ENCODE peak calls at places on chromosomes 3 and 15, in six cellular contexts. S is GM06990, K is left ventricle myocardium inferior, E is uterus, W is colonic mucosa, U is Panc1. X is an unnamed sample.

GRCh38 chr3:14902719-14903118 is 44.7 kb upstream of the NR2C2 start:
- DNase-seq in S (no peak), K (peak; percentile 81), E (peak; percentile 79), W (peak; percentile 47), U (no peak), X (no peak)

GRCh38 chr3:14837864-14838263 is 19.1 kb downstream of the FGD5 start:
- DNase-seq in S (no peak), K (no peak), E (no peak), W (no peak), U (no peak), X (no peak)

GRCh38 chr3:39136533-39137434 is 16.6 kb downstream of the CSRNP1 start:
- DNase-seq in S (no peak), K (no peak), E (no peak), W (no peak), U (no peak), X (no peak)

GRCh38 chr3:17473761-17474160 is 268.7 kb downstream of the TBC1D5 start:
- DNase-seq in S (no peak), K (no peak), E (no peak), W (no peak), U (no peak), X (no peak)

GRCh38 chr3:111903067-111903511 is 44.0 kb downstream of the PHLDB2 start:
- DNase-seq in S (no peak), K (no peak), E (no peak), W (no peak), U (no peak), X (no peak)

GRCh38 chr3:4583441-4583840 is 90.3 kb downstream of the ITPR1 start:
- DNase-seq in S (no peak), K (no peak), E (peak; percentile 35), W (no peak), U (no peak), X (no peak)

GRCh38 chr3:6679510-6679909 is 181.4 kb upstream of the GRM7 start:
- DNase-seq in S (peak; percentile 23), K (no peak), E (no peak), W (no peak), U (no peak), X (peak; percentile 8)

GRCh38 chr3:71962561-71963240 is 177.8 kb upstream of the PROK2 start:
- DNase-seq in S (no peak), K (no peak), E (no peak), W (no peak), U (no peak), X (no peak)

GRCh38 chr3:15606434-15606891 is 4.9 kb downstream of the BTD start:
- DNase-seq in S (no peak), K (no peak), E (no peak), W (peak; percentile 60), U (no peak), X (no peak)

GRCh38 chr3:128910006-128910405 is 30.6 kb downstream of the ACAD9 start:
- DNase-seq in S (no peak), K (no peak), E (no peak), W (no peak), U (no peak), X (no peak)
- H3K4me3 ChIP-seq in S (no peak overlapping the region), K (no peak overlapping the region), E (no peak overlapping the region), W (no peak overlapping the region), U (no peak overlapping the region), X (no peak overlapping the region)

DNA sequence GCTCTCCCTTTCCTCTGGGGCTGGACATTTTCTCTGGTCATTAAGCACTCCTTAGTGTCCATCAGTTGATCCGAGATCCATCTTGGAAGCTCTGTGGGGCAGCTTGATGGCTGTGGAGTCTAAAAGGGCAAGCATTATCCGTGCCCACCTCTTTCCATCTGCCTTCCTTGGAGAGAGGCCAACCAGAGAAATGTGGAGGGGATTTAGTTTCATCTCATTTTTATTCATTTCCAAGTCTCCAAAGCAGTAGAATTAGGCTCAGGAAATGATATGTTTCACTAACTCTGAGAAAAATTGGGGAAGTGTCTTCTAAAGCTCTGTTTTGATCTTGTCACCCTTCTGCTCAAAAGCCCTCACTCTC is 95.9 kb upstream of the KLHL25 start:
- DNase-seq in S (no peak), K (no peak), E (no peak), W (no peak), U (no peak), X (no peak)
- TF ChIP-seq CTCF in S (no peak), K (no peak), E (no peak), W (no peak), U (no peak), X (no peak)

GRCh38 chr3:197540961-197541377 is 14.8 kb downstream of the BDH1 start:
- DNase-seq in S (no peak), K (no peak), E (no peak), W (no peak), U (no peak), X (no peak)

GRCh38 chr3:197545111-197545510 is 10.7 kb downstream of the BDH1 start:
- DNase-seq in S (no peak), K (no peak), E (no peak), W (no peak), U (no peak), X (no peak)

GRCh38 chr3:197542741-197543454 is 12.9 kb downstream of the BDH1 start:
- DNase-seq in S (no peak), K (peak; percentile 44), E (no peak), W (no peak), U (no peak), X (no peak)

GRCh38 chr3:197539651-197540051 is 16.1 kb downstream of the BDH1 start:
- DNase-seq in S (no peak), K (no peak), E (no peak), W (peak; percentile 84), U (no peak), X (no peak)

GRCh38 chr3:197541756-197542539 is 13.8 kb downstream of the BDH1 start:
- DNase-seq in S (no peak), K (peak; percentile 65), E (no peak), W (no peak), U (no peak), X (no peak)
- H3K4me3 ChIP-seq in S (no peak overlapping the region), K (peak overlapping the region; percentile 38), E (no peak overlapping the region), W (no peak overlapping the region), U (no peak overlapping the region), X (no peak overlapping the region)

GRCh38 chr15:51379390-51379789 is 37.9 kb downstream of the GLDN start:
- DNase-seq in S (no peak), K (no peak), E (no peak), W (no peak), U (no peak), X (no peak)

GRCh38 chr15:51386486-51386885 is 45.0 kb downstream of the GLDN start:
- DNase-seq in S (no peak), K (no peak), E (no peak), W (no peak), U (no peak), X (no peak)

GRCh38 chr15:51386029-51386428 is 44.6 kb downstream of the GLDN start:
- DNase-seq in S (no peak), K (no peak), E (no peak), W (no peak), U (no peak), X (no peak)

GRCh38 chr15:51380999-51381806 is 39.7 kb downstream of the GLDN start:
- DNase-seq in S (no peak), K (no peak), E (peak; percentile 47), W (peak; percentile 67), U (peak; percentile 71), X (peak; percentile 30)

DNA sequence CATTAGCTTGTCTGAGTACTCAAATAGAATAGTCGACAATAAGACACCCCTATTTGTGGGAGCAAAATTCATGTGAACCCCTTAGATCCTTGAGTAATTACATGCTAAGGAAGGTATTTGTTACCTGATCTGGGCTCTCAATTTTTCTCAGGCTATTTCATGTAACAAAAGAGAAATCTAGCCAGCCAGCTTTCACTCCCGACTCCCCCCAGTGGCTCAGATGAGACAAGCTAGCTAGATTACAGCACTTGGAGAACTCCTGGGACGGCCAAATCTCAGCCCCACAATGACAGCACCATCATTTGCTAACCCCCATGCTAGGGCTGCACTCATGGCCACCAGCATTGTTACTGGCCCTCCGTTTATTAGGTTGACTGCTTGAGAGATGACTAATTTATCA is 41.3 kb downstream of the GLDN start:
- DNase-seq in S (no peak), K (no peak), E (peak; percentile 21), W (no peak), U (no peak), X (no peak)
- TF ChIP-seq CTCF in S (peak; percentile 76), K (peak; percentile 54), E (no peak), W (peak; percentile 30), U (peak; percentile 77), X (peak; percentile 62)

DNA sequence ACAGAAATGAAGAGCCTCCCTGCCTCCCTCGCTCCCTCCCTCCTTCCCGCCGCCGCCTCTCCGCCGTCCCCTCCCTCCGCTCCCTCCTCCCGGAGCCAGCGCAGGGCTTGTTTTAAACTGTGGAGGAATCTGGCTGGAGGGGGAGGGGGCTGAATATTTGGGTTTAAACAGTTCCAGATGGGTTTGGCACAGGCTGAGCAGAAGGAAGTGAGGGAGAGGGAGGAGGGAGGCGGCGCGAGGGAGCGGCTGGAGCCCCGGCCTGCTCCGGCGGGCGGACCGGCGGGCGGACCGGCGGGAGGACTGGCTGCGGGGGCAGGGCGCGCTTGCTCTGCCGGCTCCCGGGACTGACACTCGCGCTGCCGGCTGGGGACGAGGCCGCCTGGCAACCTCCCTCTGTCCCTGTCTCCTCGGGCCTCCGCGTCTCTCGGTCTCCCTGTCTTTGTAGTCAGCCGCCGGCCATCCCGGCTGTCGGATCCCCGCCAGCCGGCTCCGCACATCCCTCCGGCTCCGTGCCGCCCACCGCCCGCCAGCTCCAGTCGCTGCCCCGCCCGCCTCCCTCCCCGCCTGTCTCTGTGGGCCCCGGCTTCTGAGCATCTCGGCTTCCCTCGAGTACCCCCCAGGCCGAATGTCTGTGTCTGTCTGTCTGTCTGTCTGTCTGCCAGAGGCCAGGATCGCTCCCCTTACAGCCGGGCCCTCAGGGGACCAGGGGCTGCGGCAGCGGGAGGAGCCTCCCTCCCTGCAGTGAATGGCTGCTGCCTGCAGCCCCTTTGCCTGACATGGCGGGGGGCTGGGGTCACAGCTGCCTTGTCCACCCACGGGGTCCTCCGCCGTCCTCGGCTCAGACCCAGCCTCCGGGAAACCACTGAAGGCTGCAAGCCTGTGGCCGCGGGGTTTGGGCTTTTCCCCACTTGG is 7.6 kb downstream of the EPHB3 start:
- DNase-seq in S (no peak), K (peak; percentile 81), E (peak; percentile 93), W (peak; percentile 84), U (no peak), X (no peak)
- H3K4me3 ChIP-seq in S (no peak overlapping the region), K (peak overlapping the region; percentile 70), E (peak overlapping the region; percentile 40), W (peak overlapping the region; percentile 46), U (peak overlapping the region; percentile 53), X (no peak overlapping the region)

DNA sequence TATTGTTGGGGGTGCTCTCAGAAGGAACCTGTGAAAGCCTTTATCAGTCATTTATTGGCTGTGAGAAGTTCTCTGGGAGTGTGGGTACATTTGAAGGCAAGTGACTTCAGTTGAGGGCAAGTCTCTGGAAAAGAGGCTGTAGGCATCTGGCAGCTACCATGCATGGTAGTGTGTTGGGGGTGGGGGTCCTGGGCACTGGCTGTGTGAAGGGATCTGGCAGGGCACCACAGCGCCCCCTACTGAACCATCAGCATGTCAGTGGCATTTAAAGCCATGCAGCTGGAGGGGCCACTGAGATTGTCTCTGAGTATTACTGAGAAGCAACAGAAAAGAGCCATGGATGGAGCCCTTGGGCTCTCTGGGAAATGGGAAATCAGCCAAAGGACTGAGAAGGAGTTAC is 30.6 kb downstream of the CRTAP start:
- DNase-seq in S (no peak), K (no peak), E (no peak), W (no peak), U (no peak), X (no peak)
- TF ChIP-seq CTCF in S (peak; percentile 54), K (peak; percentile 9), E (no peak), W (no peak), U (peak; percentile 70), X (peak; percentile 70)

X was measured in GM12864.